ENCODE peak calls at places on chromosomes 4 and X, in nine cellular contexts. One of them, this sample, is unnamed.

GRCh38 chr4:145679520-145679919 is 426 bp upstream of the C4orf51 start:
- DNase-seq in GM06990: no peak
- DNase-seq in C1 segment of cervical spinal cord: no peak
- DNase-seq in HFF-Myc: peak
- DNase-seq in lower leg skin: no peak
- DNase-seq in NCI-H1092: peak
- DNase-seq in Right ventricle myocardium superior: peak
- DNase-seq in KG1: no peak
- DNase-seq in NCI-H345: peak
- DNase-seq in this sample: peak

GRCh38 chr4:183872531-183872930 is 32.6 kb upstream of the STOX2 start:
- DNase-seq in GM06990: no peak
- DNase-seq in C1 segment of cervical spinal cord: no peak
- DNase-seq in HFF-Myc: no peak
- DNase-seq in lower leg skin: no peak
- DNase-seq in NCI-H1092: no peak
- DNase-seq in Right ventricle myocardium superior: no peak
- DNase-seq in KG1: no peak
- DNase-seq in NCI-H345: no peak
- DNase-seq in this sample: peak

GRCh38 chrX:111164728-111165127 is 68.7 kb downstream of the PAK3 start:
- DNase-seq in GM06990: no peak
- DNase-seq in C1 segment of cervical spinal cord: no peak
- DNase-seq in HFF-Myc: no peak
- DNase-seq in lower leg skin: no peak
- DNase-seq in NCI-H1092: no peak
- DNase-seq in Right ventricle myocardium superior: no peak
- DNase-seq in KG1: no peak
- DNase-seq in NCI-H345: no peak
- DNase-seq in this sample: no peak

GRCh38 chr4:76782837-76783236 is 115.1 kb downstream of the SOWAHB start:
- DNase-seq in GM06990: no peak
- DNase-seq in C1 segment of cervical spinal cord: no peak
- DNase-seq in HFF-Myc: no peak
- DNase-seq in lower leg skin: no peak
- DNase-seq in NCI-H1092: no peak
- DNase-seq in Right ventricle myocardium superior: no peak
- DNase-seq in KG1: no peak
- DNase-seq in NCI-H345: no peak
- DNase-seq in this sample: no peak

GRCh38 chrX:110125435-110125834 is 122.5 kb downstream of the TMEM164 start:
- DNase-seq in GM06990: no peak
- DNase-seq in C1 segment of cervical spinal cord: no peak
- DNase-seq in HFF-Myc: no peak
- DNase-seq in lower leg skin: no peak
- DNase-seq in NCI-H1092: peak
- DNase-seq in Right ventricle myocardium superior: no peak
- DNase-seq in KG1: no peak
- DNase-seq in NCI-H345: peak
- DNase-seq in this sample: peak

GRCh38 chr4:147933316-147933715 is 201.4 kb downstream of the ARHGAP10 start:
- DNase-seq in GM06990: no peak
- DNase-seq in C1 segment of cervical spinal cord: no peak
- DNase-seq in HFF-Myc: no peak
- DNase-seq in lower leg skin: no peak
- DNase-seq in NCI-H1092: no peak
- DNase-seq in Right ventricle myocardium superior: no peak
- DNase-seq in KG1: no peak
- DNase-seq in NCI-H345: no peak
- DNase-seq in this sample: peak

GRCh38 chrX:44094821-44095530 is 121.8 kb upstream of the NDP start:
- DNase-seq in GM06990: no peak
- DNase-seq in C1 segment of cervical spinal cord: no peak
- DNase-seq in HFF-Myc: no peak
- DNase-seq in lower leg skin: no peak
- DNase-seq in NCI-H1092: no peak
- DNase-seq in Right ventricle myocardium superior: no peak
- DNase-seq in KG1: no peak
- DNase-seq in NCI-H345: no peak
- DNase-seq in this sample: no peak

GRCh38 chr4:986949-987688 is at the start of gene IDUA:
- DNase-seq in GM06990: peak
- DNase-seq in C1 segment of cervical spinal cord: peak
- DNase-seq in HFF-Myc: no peak
- DNase-seq in lower leg skin: peak
- DNase-seq in NCI-H1092: peak
- DNase-seq in Right ventricle myocardium superior: peak
- DNase-seq in KG1: peak
- DNase-seq in NCI-H345: peak
- DNase-seq in this sample: peak

GRCh38 chrX:53714580-53715335 is 28.2 kb upstream of the HUWE1 start:
- DNase-seq in GM06990: peak
- DNase-seq in C1 segment of cervical spinal cord: no peak
- DNase-seq in HFF-Myc: peak
- DNase-seq in lower leg skin: no peak
- DNase-seq in NCI-H1092: no peak
- DNase-seq in Right ventricle myocardium superior: no peak
- DNase-seq in KG1: peak
- DNase-seq in NCI-H345: no peak
- DNase-seq in this sample: peak

GRCh38 chr4:99808260-99808857 is 8.3 kb upstream of the DAPP1 start:
- DNase-seq in GM06990: no peak
- DNase-seq in C1 segment of cervical spinal cord: no peak
- DNase-seq in HFF-Myc: no peak
- DNase-seq in lower leg skin: no peak
- DNase-seq in NCI-H1092: peak
- DNase-seq in Right ventricle myocardium superior: peak
- DNase-seq in KG1: peak
- DNase-seq in NCI-H345: peak
- DNase-seq in this sample: peak

GRCh38 chr4:147094228-147094627 is 148.6 kb upstream of the TTC29 start:
- DNase-seq in GM06990: no peak
- DNase-seq in C1 segment of cervical spinal cord: no peak
- DNase-seq in HFF-Myc: no peak
- DNase-seq in lower leg skin: no peak
- DNase-seq in NCI-H1092: no peak
- DNase-seq in Right ventricle myocardium superior: no peak
- DNase-seq in KG1: no peak
- DNase-seq in NCI-H345: no peak
- DNase-seq in this sample: no peak

GRCh38 chr4:161554372-161554990 is 609.3 kb downstream of the FSTL5 start:
- DNase-seq in GM06990: no peak
- DNase-seq in C1 segment of cervical spinal cord: no peak
- DNase-seq in HFF-Myc: no peak
- DNase-seq in lower leg skin: no peak
- DNase-seq in NCI-H1092: no peak
- DNase-seq in Right ventricle myocardium superior: no peak
- DNase-seq in KG1: no peak
- DNase-seq in NCI-H345: no peak
- DNase-seq in this sample: no peak

GRCh38 chr4:67250497-67250896 is 294.8 kb downstream of the CENPC start:
- DNase-seq in GM06990: no peak
- DNase-seq in C1 segment of cervical spinal cord: no peak
- DNase-seq in HFF-Myc: no peak
- DNase-seq in lower leg skin: no peak
- DNase-seq in NCI-H1092: no peak
- DNase-seq in Right ventricle myocardium superior: no peak
- DNase-seq in KG1: no peak
- DNase-seq in NCI-H345: no peak
- DNase-seq in this sample: no peak

GRCh38 chr4:3010998-3011397 is 47.6 kb downstream of the GRK4 start:
- DNase-seq in GM06990: no peak
- DNase-seq in C1 segment of cervical spinal cord: no peak
- DNase-seq in HFF-Myc: peak
- DNase-seq in lower leg skin: peak
- DNase-seq in NCI-H1092: no peak
- DNase-seq in Right ventricle myocardium superior: no peak
- DNase-seq in KG1: no peak
- DNase-seq in NCI-H345: no peak
- DNase-seq in this sample: no peak

GRCh38 chr4:73438582-73439215 is 2.7 kb downstream of the AFP start:
- DNase-seq in GM06990: no peak
- DNase-seq in C1 segment of cervical spinal cord: no peak
- DNase-seq in HFF-Myc: no peak
- DNase-seq in lower leg skin: no peak
- DNase-seq in NCI-H1092: no peak
- DNase-seq in Right ventricle myocardium superior: no peak
- DNase-seq in KG1: no peak
- DNase-seq in NCI-H345: no peak
- DNase-seq in this sample: no peak

This sample was measured in Ammon's horn.